ENCODE peak calls at places on chromosomes 16 and 17, in ten cellular contexts. D, F, X, A, Z, U, R, L, W and M are unnamed samples.

GRCh38 chr17:6153416-6153815 is 83.2 kb downstream of the WSCD1 start:
- DNase-seq in F (no peak), D (no peak), R (no peak), A (no peak), X (no peak), W (no peak), Z (no peak), L (no peak), U (no peak), M (no peak)

GRCh38 chr16:64362193-64362592 is 759.7 kb downstream of the CDH11 start:
- DNase-seq in F (no peak), U (no peak), W (no peak), X (peak; percentile 37), R (no peak), L (no peak), A (no peak), Z (peak; percentile 12), D (no peak), M (no peak)

GRCh38 chr17:27668488-27668823 is 37.5 kb downstream of the LGALS9 start:
- DNase-seq in D (no peak), A (no peak), U (no peak), F (no peak), Z (no peak), R (no peak), W (no peak), X (no peak), L (no peak), M (no peak)

GRCh38 chr16:49023095-49023494 is 258.5 kb downstream of the CBLN1 start:
- DNase-seq in W (peak; percentile 46), D (no peak), Z (peak; percentile 44), A (no peak), L (peak; percentile 50), U (peak; percentile 96), F (no peak), X (no peak), R (no peak), M (no peak)

GRCh38 chr17:75110307-75110937 is 653 bp downstream of the ARMC7 start:
- DNase-seq in X (no peak), L (no peak), R (no peak), D (peak; percentile 62), Z (no peak), U (no peak), A (peak; percentile 45), F (no peak), W (peak; percentile 50), M (peak; percentile 11)

GRCh38 chr16:67940436-67941089 is 3.4 kb downstream of the LCAT start:
- DNase-seq in Z (no peak), R (no peak), F (no peak), D (no peak), W (no peak), U (no peak), A (no peak), L (no peak), X (no peak), M (no peak)

GRCh38 chr16:79899316-79900110 is 299.0 kb upstream of the MAF start:
- DNase-seq in Z (no peak), U (no peak), A (no peak), X (no peak), F (no peak), L (no peak), W (no peak), D (no peak), R (no peak), M (no peak)

GRCh38 chr17:62963296-62963695 is 2.7 kb upstream of the TANC2 start:
- DNase-seq in L (no peak), U (peak; percentile 74), F (no peak), X (peak; percentile 78), R (no peak), W (no peak), D (peak; percentile 71), A (no peak), Z (peak; percentile 42), M (no peak)

GRCh38 chr17:14557482-14557881 is 256.6 kb downstream of the HS3ST3B1 start:
- DNase-seq in Z (no peak), L (no peak), U (no peak), F (no peak), W (no peak), X (no peak), D (no peak), A (no peak), R (no peak), M (no peak)

GRCh38 chr17:8954339-8954738 is 11.2 kb downstream of the PIK3R5 start:
- DNase-seq in L (no peak), U (no peak), W (peak; percentile 23), D (no peak), A (peak; percentile 22), F (no peak), R (no peak), X (no peak), Z (no peak), M (peak; percentile 81)

GRCh38 chr16:25893332-25893731 is 201.6 kb downstream of the HS3ST4 start:
- DNase-seq in A (no peak), L (no peak), F (no peak), W (no peak), X (no peak), R (no peak), Z (no peak), D (no peak), U (no peak), M (no peak)

GRCh38 chr17:63960006-63960405 is 12.7 kb downstream of the SCN4A start:
- DNase-seq in A (no peak), D (no peak), X (no peak), U (no peak), F (no peak), W (no peak), R (no peak), L (no peak), Z (no peak), M (no peak)

GRCh38 chr16:4015275-4015990 is 100.8 kb downstream of the ADCY9 start:
- DNase-seq in X (no peak), U (no peak), W (peak; percentile 70), D (peak; percentile 76), L (no peak), R (no peak), F (no peak), A (no peak), Z (no peak), M (no peak)

GRCh38 chr16:89536371-89536770 is 24.1 kb upstream of the RPL13 start:
- DNase-seq in U (no peak), D (no peak), R (no peak), W (no peak), X (no peak), L (no peak), Z (no peak), A (no peak), F (no peak), M (no peak)

DNA sequence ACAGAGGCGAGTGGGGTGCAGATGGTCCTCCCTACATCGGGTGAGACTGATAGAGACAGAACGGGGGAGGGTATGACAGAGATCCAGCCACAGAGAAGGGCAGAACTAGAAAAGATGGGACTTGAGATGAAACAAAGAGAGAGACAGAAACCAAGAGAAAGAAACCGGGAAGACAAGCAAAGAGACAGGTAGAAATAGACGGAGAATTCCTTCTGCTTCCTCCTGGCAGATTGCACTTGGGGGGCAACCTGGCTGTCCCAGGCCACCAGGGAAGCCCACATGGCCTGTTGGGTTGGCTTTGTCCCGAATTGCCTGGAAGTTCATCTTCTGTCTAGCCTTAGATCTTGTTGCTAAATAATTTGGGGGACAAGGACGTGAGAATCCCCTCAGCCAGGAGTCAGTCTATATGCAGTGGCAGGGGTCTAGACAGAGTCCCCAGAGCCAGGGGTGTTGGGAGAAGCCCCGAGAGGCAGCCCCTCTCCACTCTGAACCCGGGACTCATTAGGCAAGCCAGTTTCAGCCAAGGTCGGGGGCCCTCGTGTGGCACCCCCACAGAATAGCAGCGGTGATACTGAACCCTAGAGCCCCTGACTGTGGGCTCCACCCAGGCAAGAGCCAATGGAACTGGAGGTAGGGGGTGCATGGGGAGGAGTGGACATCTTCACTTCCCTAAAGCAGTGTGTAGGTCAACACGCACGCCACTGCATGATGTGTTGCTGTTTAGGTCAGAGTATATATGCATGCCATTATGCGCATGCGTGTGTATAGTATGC is 626 bp upstream of the TSPOAP1 start:
- DNase-seq in A (peak; percentile 46), D (no peak), L (no peak), Z (no peak), U (no peak), R (no peak), W (no peak), F (no peak), X (no peak), M (no peak)
- TF ChIP-seq CTCF in A (peak; percentile 26), D (peak; percentile 36), L (no peak), Z (peak; percentile 16), U (peak; percentile 29), R (no peak), W (no peak), F (no peak), X (peak; percentile 58), M (peak; percentile 84)

GRCh38 chr16:22898874-22899348 is 84.9 kb downstream of the HS3ST2 start:
- DNase-seq in Z (peak; percentile 67), L (peak; percentile 9), R (peak; percentile 81), A (peak; percentile 92), X (peak; percentile 17), D (peak; percentile 73), W (peak; percentile 76), U (peak; percentile 40), F (peak; percentile 56), M (peak; percentile 42)
- TF ChIP-seq CTCF in Z (peak; percentile 67), L (no peak), R (peak; percentile 94), A (peak; percentile 100), X (peak; percentile 93), D (peak; percentile 71), W (peak; percentile 53), U (peak; percentile 34), F (peak; percentile 86), M (no peak)

GRCh38 chr16:85093705-85094104 is 18.6 kb downstream of the CIBAR2 start:
- DNase-seq in F (no peak), R (no peak), D (no peak), W (no peak), A (no peak), Z (no peak), U (no peak), X (no peak), L (no peak), M (no peak)
- TF ChIP-seq CTCF in F (no peak), R (no peak), D (no peak), W (no peak), A (no peak), Z (no peak), U (no peak), X (no peak), L (no peak), M (no peak)

DNA sequence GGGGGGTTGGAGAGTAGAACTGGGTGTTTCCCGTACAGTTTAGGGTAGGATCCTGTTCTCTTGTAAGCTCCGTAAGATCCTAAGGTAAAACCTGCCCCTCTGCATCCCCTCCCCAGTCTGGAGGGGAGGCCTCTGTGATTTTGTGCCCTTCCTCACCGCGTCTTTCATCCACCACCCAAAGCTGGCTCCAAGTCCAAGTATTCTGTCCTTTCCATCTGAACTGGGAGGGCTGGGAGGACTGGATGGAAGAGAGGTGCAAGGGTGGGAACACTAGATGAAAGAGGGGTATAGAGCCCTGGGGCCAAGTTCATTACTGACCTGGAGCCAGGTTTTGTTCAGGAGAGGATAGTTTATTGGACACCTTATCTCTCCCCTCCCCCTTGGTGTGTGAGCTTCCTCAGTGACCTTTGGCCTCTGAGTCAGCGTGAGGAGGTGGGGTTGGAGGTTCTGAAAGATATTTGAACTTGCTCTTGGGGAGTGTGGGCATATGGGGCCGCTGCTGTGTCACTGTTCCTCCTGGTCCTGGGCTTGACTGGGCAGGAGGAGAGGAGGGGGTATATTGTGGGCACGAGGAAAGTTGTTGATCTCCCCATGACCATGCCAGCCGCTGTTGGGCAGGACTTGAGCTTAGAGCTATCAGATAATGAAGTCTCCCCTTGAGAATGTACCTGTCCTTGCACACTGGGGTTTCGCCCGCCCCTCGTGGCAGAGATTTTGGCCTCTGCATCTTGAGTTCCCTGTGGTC is 1.6 kb downstream of the LASP1 start:
- DNase-seq in L (peak; percentile 74), W (peak; percentile 90), A (peak; percentile 17), U (peak; percentile 88), F (no peak), D (peak; percentile 94), R (no peak), Z (peak; percentile 71), X (peak; percentile 74), M (peak; percentile 80)
- TF ChIP-seq CTCF in L (no peak), W (peak; percentile 27), A (no peak), U (no peak), F (no peak), D (peak; percentile 55), R (no peak), Z (no peak), X (peak; percentile 29), M (no peak)